ENCODE peak calls at places on chromosomes 12 and 14, in six cellular contexts. Z is stomach, E is transverse colon, G is HCT116, R is endothelial cell of umbilical vein, O is GM12891. S is an unnamed sample.

GRCh38 chr14:81408595-81408994 is 8.5 kb upstream of the STON2 start:
- DNase-seq in Z (no peak), E (no peak), G (no peak), R (no peak), O (no peak), S (no peak)

GRCh38 chr12:124938606-124939427 is 24.4 kb upstream of the UBC start:
- DNase-seq in Z (peak; percentile 66), E (peak; percentile 79), G (peak; percentile 79), R (peak; percentile 91), O (no peak), S (peak; percentile 89)

GRCh38 chr12:52050771-52051541 is at the start of gene NR4A1:
- DNase-seq in Z (peak; percentile 99), E (peak; percentile 99), G (peak; percentile 87), R (peak; percentile 96), O (peak; percentile 98), S (peak; percentile 99)

GRCh38 chr12:6532051-6532926 is 2.0 kb upstream of the GAPDH start:
- DNase-seq in Z (peak; percentile 55), E (peak; percentile 71), G (peak; percentile 85), R (peak; percentile 90), O (peak; percentile 61), S (peak; percentile 89)

GRCh38 chr12:91620949-91621348 is 438.3 kb upstream of the DCN start:
- DNase-seq in Z (no peak), E (no peak), G (no peak), R (no peak), O (no peak), S (no peak)

GRCh38 chr12:106051853-106052531 is 86.8 kb downstream of the NUAK1 start:
- DNase-seq in Z (no peak), E (no peak), G (no peak), R (no peak), O (no peak), S (no peak)

GRCh38 chr14:77421241-77421640 is 2.1 kb downstream of the NOXRED1 start:
- DNase-seq in Z (no peak), E (no peak), G (no peak), R (no peak), O (no peak), S (no peak)

GRCh38 chr12:46153267-46153872 is 115.5 kb downstream of the SLC38A1 start:
- DNase-seq in Z (no peak), E (no peak), G (peak; percentile 18), R (peak; percentile 37), O (no peak), S (no peak)

GRCh38 chr14:72513994-72514659 is 379.8 kb downstream of the DPF3 start:
- DNase-seq in Z (no peak), E (no peak), G (peak; percentile 10), R (peak; percentile 42), O (no peak), S (no peak)

GRCh38 chr12:12839886-12840285 is 26.7 kb downstream of the DDX47 start:
- DNase-seq in Z (peak; percentile 47), E (peak; percentile 87), G (peak; percentile 90), R (peak; percentile 95), O (no peak), S (no peak)

GRCh38 chr12:106780010-106780625 is 5.6 kb downstream of the RIC8B start:
- DNase-seq in Z (no peak), E (no peak), G (no peak), R (peak; percentile 7), O (no peak), S (no peak)

GRCh38 chr12:67019070-67019469 is 250.1 kb upstream of the CAND1 start:
- DNase-seq in Z (no peak), E (no peak), G (no peak), R (no peak), O (no peak), S (no peak)

GRCh38 chr12:23699031-23699430 is 250.4 kb downstream of the SOX5 start:
- DNase-seq in Z (no peak), E (no peak), G (no peak), R (no peak), O (no peak), S (no peak)

GRCh38 chr14:89849931-89850330 is 104.6 kb downstream of the EFCAB11 start:
- DNase-seq in Z (no peak), E (no peak), G (no peak), R (no peak), O (no peak), S (no peak)

GRCh38 chr14:68547305-68548193 is 245.3 kb downstream of the ZFP36L1 start:
- DNase-seq in Z (peak; percentile 41), E (peak; percentile 62), G (peak; percentile 85), R (no peak), O (no peak), S (peak; percentile 99)

DNA sequence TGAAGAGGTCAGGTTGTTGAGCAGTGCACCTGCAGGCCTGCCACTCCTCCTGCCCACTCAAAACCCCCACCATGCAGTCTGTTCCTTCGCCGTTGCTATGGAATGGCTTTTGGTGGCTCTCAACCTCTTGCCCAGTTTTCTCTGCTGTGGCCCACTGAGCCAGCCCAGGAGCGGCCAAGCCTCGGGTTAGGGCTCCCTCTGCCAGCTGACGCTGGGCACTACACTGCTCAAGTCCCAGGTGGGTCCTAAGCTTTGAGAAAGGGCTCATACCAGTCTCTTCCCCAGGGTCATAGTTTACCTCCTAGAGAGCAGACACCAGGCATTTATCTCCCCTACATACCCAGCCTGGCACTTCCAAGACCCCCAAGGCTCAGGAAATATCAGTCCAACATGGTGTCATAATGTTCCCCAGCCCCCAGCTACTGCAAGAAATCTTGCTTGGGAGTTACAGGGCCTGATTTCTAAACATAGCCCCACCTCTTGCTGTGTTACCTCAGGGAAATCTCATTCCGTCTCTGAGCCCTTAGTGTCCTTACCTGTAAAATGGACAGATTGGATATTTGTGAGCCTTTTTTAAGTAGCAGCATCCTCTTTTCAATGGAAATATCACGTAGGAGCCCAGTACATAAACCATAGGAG is 59.4 kb downstream of the TSPAN11 start:
- DNase-seq in Z (peak; percentile 59), E (peak; percentile 23), G (peak; percentile 27), R (peak; percentile 65), O (peak; percentile 81), S (no peak)
- TF ChIP-seq POLR2AphosphoS5 in Z (no peak), E (no peak), G (no peak), R (no peak), O (no peak), S (no peak)

DNA sequence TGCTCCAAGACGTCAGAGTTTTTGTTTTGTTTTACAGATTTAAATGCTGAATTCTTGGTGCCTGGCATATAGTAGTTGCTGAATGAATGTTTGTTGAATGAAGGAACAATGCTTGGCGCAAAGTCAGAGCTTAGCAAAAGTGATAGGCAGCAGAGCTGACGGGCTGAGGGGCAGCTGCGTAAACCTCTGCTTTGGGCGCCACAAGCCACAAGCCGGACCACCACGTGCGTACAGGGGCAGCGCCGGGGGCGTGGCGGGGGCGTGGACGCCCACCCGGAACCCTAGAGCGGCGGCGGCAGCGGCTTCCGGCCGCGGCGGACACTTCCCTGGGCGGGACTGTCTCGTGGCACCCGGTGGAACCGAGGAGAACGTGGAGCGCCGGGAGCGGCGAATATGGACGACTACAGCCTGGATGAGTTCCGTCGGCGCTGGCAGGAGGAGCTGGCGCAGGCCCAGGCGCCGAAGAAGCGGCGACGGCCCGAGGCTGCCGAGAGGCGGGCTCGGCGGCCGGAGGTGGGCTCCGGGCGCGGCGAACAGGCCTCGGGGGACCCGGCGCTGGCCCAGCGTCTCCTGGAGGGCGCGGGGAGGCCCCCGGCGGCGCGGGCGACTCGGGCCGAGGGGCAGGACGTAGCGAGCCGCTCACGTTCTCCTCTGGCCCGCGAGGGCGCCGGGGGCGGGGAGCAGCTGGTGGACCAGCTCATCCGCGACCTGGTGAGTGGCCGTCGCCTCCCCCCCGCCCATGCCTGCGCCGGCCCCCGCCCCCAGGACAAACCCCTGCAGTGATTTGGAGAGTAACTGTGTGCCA is at the start of gene FBXW8:
- DNase-seq in Z (peak; percentile 71), E (peak; percentile 73), G (peak; percentile 48), R (peak; percentile 80), O (peak; percentile 70), S (no peak)
- TF ChIP-seq POLR2A in Z (no peak), E (no peak), G (peak; percentile 56), R (peak; percentile 58), O (peak; percentile 16), S (no peak)

GRCh38 chr14:75467763-75468162 is 39.9 kb downstream of the JDP2 start:
- DNase-seq in Z (peak; percentile 22), E (no peak), G (no peak), R (no peak), O (no peak), S (no peak)
- TF ChIP-seq POLR2AphosphoS5 in Z (no peak), E (no peak), G (no peak), R (no peak), O (no peak), S (no peak)

GRCh38 chr12:49644620-49644994 is 21.2 kb downstream of the PRPF40B start:
- DNase-seq in Z (peak; percentile 79), E (peak; percentile 80), G (peak; percentile 21), R (peak; percentile 69), O (peak; percentile 87), S (no peak)

GRCh38 chr12:49642370-49642802 is 19.0 kb downstream of the PRPF40B start:
- DNase-seq in Z (no peak), E (no peak), G (no peak), R (no peak), O (no peak), S (no peak)

GRCh38 chr12:49643135-49643534 is 19.8 kb downstream of the PRPF40B start:
- DNase-seq in Z (no peak), E (no peak), G (no peak), R (no peak), O (no peak), S (no peak)

GRCh38 chr12:49645151-49646039 is 22.0 kb downstream of the PRPF40B start:
- DNase-seq in Z (no peak), E (no peak), G (no peak), R (no peak), O (no peak), S (no peak)

GRCh38 chr12:49643961-49644619 is 20.7 kb downstream of the PRPF40B start:
- DNase-seq in Z (no peak), E (no peak), G (no peak), R (no peak), O (no peak), S (no peak)
- TF ChIP-seq POLR2A in Z (no peak), E (no peak), G (no peak), R (peak; percentile 33), O (no peak), S (no peak)

S was measured in vagina.